ENCODE peak calls at places on chromosomes 4 and X, in six cellular contexts. M is stimulated activated CD4-positive, alpha-beta T cell treated with anti-CD3 and anti-CD28 coated beads, Interleukin-2, amount 100 ng/mL, for 24 hours; X is activated CD4-positive, alpha-beta T cell treated with anti-CD3 and anti-CD28 coated beads, Interleukin-2, amount 10 ng/mL, durations not matched to agents 7 days and 5 days; P is NCI-H460; J is HAP-1; A is CD8-positive, alpha-beta T cell. O is an unnamed sample.

GRCh38 chr4:2289311-2289954 is 27.5 kb upstream of the MXD4 start:
- DNase-seq in M (no peak), X (no peak), P (no peak), J (no peak), A (no peak), O (no peak)

GRCh38 chr4:119794681-119795080 is 166.1 kb upstream of the PDE5A start:
- DNase-seq in M (no peak), X (no peak), P (no peak), J (no peak), A (no peak), O (no peak)

GRCh38 chr4:76407440-76408119 is 13.4 kb downstream of the CCDC158 start:
- DNase-seq in M (no peak), X (no peak), P (no peak), J (no peak), A (no peak), O (no peak)

GRCh38 chr4:19298998-19299397 is 952.7 kb upstream of the SLIT2 start:
- DNase-seq in M (no peak), X (no peak), P (no peak), J (no peak), A (no peak), O (no peak)

GRCh38 chr4:106795326-106795725 is 240.8 kb downstream of the DKK2 start:
- DNase-seq in M (no peak), X (no peak), P (no peak), J (no peak), A (no peak), O (no peak)

GRCh38 chrX:68833855-68834331 is 5.1 kb downstream of the EFNB1 start:
- DNase-seq in M (no peak), X (no peak), P (no peak), J (peak; percentile 7), A (no peak), O (no peak)

GRCh38 chrX:23118890-23119527 is 119.2 kb downstream of the DDX53 start:
- DNase-seq in M (no peak), X (no peak), P (no peak), J (no peak), A (no peak), O (no peak)

GRCh38 chr4:78155616-78156105 is 98.5 kb downstream of the FRAS1 start:
- DNase-seq in M (no peak), X (no peak), P (no peak), J (no peak), A (no peak), O (peak; percentile 6)

GRCh38 chr4:15198070-15198727 is 195.9 kb downstream of the CPEB2 start:
- DNase-seq in M (no peak), X (no peak), P (no peak), J (no peak), A (no peak), O (no peak)